ENCODE peak calls at places on chromosome 12, in ten cellular contexts. T is esophagus squamous epithelium, W is A549, Q is endothelial cell of umbilical vein, I is testis, O is gastrocnemius medialis, D is adrenal gland, L is IMR-90, U is HCT116, H is lower leg skin. P is an unnamed sample.

GRCh38 chr12:93736640-93737178 is 59.5 kb downstream of the CRADD start:
- DNase-seq in I (no peak), T (no peak), Q (no peak), O (no peak), W (no peak), D (no peak), U (no peak), H (no peak), L (no peak), P (peak; percentile 13)

GRCh38 chr12:5262450-5262849 is 169.5 kb upstream of the NTF3 start:
- DNase-seq in Q (no peak), U (no peak), T (no peak), H (peak; percentile 4), D (no peak), W (no peak), L (peak; percentile 77), I (no peak), O (no peak), P (no peak)

GRCh38 chr12:57087689-57088441 is 1.0 kb upstream of the NAB2 start:
- DNase-seq in T (peak; percentile 53), D (peak; percentile 83), L (peak; percentile 98), W (peak; percentile 94), U (peak; percentile 85), I (peak; percentile 86), Q (peak; percentile 88), H (peak; percentile 97), O (peak; percentile 63), P (peak; percentile 71)

GRCh38 chr12:52526511-52526951 is 6.3 kb upstream of the KRT5 start:
- DNase-seq in L (no peak), H (peak; percentile 76), W (no peak), Q (no peak), I (no peak), T (no peak), D (no peak), U (no peak), O (no peak), P (no peak)

GRCh38 chr12:104974626-104975290 is 11.4 kb upstream of the NOPCHAP1 start:
- DNase-seq in D (peak; percentile 26), O (peak; percentile 17), U (no peak), H (no peak), I (no peak), W (no peak), T (peak; percentile 5), L (peak; percentile 53), Q (no peak), P (no peak)

GRCh38 chr12:18387706-18388105 is 126.4 kb downstream of the PIK3C2G start:
- DNase-seq in D (no peak), Q (no peak), L (peak; percentile 19), I (no peak), H (no peak), O (no peak), W (no peak), T (no peak), U (no peak), P (no peak)

GRCh38 chr12:105945935-105946334 is 192.8 kb downstream of the NUAK1 start:
- DNase-seq in D (no peak), U (no peak), W (no peak), O (no peak), I (no peak), H (no peak), L (no peak), T (no peak), Q (no peak), P (no peak)

GRCh38 chr12:76714415-76714814 is 49.5 kb upstream of the ZDHHC17 start:
- DNase-seq in D (no peak), W (no peak), I (no peak), T (no peak), U (no peak), Q (no peak), L (no peak), H (no peak), O (no peak), P (no peak)

GRCh38 chr12:132788375-132789098 is 26.9 kb upstream of the ANKLE2 start:
- DNase-seq in U (no peak), L (no peak), H (no peak), W (no peak), O (no peak), Q (no peak), I (no peak), T (no peak), D (no peak), P (no peak)

GRCh38 chr12:6958609-6959375 is 7.6 kb downstream of the PTPN6 start:
- DNase-seq in H (no peak), D (peak; percentile 8), O (no peak), I (no peak), L (no peak), W (no peak), T (no peak), U (no peak), Q (no peak), P (no peak)

GRCh38 chr12:6956332-6956727 is 5.2 kb downstream of the PTPN6 start:
- DNase-seq in Q (no peak), U (no peak), D (peak; percentile 1), O (no peak), I (no peak), L (no peak), H (peak; percentile 88), T (no peak), W (no peak), P (no peak)

GRCh38 chr12:6957741-6958608 is 6.8 kb downstream of the PTPN6 start:
- DNase-seq in D (no peak), W (no peak), O (no peak), T (no peak), I (no peak), U (no peak), L (no peak), Q (no peak), H (no peak), P (no peak)

GRCh38 chr12:6955462-6956331 is 4.5 kb downstream of the PTPN6 start:
- DNase-seq in L (no peak), Q (no peak), W (no peak), D (peak; percentile 4), I (no peak), H (no peak), T (no peak), U (no peak), O (no peak), P (no peak)

GRCh38 chr12:6957151-6957701 is 6.1 kb downstream of the PTPN6 start:
- DNase-seq in U (no peak), H (no peak), L (no peak), T (no peak), I (no peak), O (no peak), Q (no peak), W (no peak), D (peak; percentile 3), P (no peak)
- TF ChIP-seq POLR2A in U (no peak), H (no peak), L (no peak), T (no peak), I (no peak), O (no peak), Q (no peak), W (no peak), D (no peak), P (no peak)

GRCh38 chr12:47758834-47759690 is at the start of gene RAPGEF3:
- DNase-seq in D (peak; percentile 90), Q (peak; percentile 94), L (peak; percentile 75), I (peak; percentile 84), W (peak; percentile 82), T (no peak), O (peak; percentile 66), H (peak; percentile 97), U (no peak), P (peak; percentile 75)
- TF ChIP-seq POLR2A in D (peak; percentile 12), Q (peak; percentile 67), L (peak; percentile 35), I (no peak), W (peak; percentile 9), T (peak; percentile 7), O (peak; percentile 19), H (no peak), U (no peak), P (no peak)

GRCh38 chr12:121013715-121014114 is 2.6 kb downstream of the C12orf43 start:
- DNase-seq in T (no peak), D (no peak), L (no peak), W (peak; percentile 37), O (no peak), Q (no peak), I (no peak), H (no peak), U (no peak), P (no peak)

GRCh38 chr12:121011820-121012219 is 4.5 kb downstream of the C12orf43 start:
- DNase-seq in T (no peak), O (no peak), W (no peak), H (no peak), Q (no peak), I (no peak), U (no peak), L (no peak), D (no peak), P (no peak)

GRCh38 chr12:121018860-121019259 is 2.6 kb upstream of the C12orf43 start:
- DNase-seq in U (no peak), T (no peak), I (no peak), Q (no peak), D (no peak), H (no peak), L (no peak), W (no peak), O (no peak), P (no peak)

GRCh38 chr12:121017966-121018491 is 1.7 kb upstream of the C12orf43 start:
- DNase-seq in I (no peak), D (peak; percentile 57), Q (no peak), O (no peak), H (no peak), U (no peak), L (no peak), T (no peak), W (no peak), P (no peak)

DNA sequence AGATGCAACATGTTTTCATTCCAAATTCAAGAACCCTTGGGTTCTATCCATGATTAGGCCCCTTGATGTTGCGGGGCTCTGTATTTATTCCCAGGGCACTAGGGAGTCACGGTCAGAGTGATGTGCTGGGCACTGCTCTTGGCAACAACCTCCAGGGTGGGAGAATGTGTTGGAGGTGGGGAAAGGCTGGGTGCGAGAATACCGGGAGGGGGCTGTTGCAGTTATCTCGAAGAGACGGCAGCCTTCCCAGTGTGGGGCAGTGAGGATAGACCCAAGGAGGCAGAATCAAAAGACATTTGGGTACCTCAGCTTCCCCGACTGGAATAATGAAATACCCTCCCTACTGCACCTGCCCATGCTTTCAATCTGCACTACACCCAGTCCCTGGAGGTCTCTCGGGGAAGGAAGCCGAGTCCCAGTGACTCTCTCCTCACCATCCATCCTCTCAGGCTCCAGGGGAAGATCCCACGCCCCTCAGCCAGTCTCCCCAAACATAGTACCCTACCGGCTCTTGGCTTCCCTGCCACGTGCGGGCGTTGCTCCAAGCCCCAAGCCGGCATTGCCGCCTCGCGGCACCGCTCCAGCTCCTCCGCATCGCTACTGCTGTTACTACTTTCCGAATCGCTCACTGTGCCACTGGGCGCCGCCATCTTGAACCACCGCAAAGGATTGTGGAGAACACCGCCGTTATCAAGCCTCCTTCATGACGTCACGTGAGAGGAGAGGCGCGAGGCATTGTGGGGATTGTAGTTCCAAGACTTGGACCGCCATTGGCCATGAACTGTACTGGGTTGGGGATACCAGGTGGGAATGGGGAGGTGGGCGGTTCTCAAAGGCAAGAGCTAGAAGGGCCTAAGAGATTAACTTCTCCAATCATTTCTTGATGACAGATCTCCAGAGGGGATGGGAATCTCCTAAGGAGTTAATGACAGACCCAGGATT is at the start of gene C12orf43:
- DNase-seq in O (peak; percentile 80), W (peak; percentile 92), T (peak; percentile 66), D (peak; percentile 93), Q (peak; percentile 91), H (peak; percentile 98), U (peak; percentile 84), L (peak; percentile 87), I (peak; percentile 98), P (peak; percentile 95)
- TF ChIP-seq POLR2A in O (no peak), W (peak; percentile 76), T (no peak), D (peak; percentile 60), Q (peak; percentile 87), H (no peak), U (peak; percentile 49), L (peak; percentile 65), I (no peak), P (peak; percentile 81)

GRCh38 chr12:110246690-110247339 is 34.2 kb upstream of the ATP2A2 start:
- DNase-seq in H (no peak), O (peak; percentile 56), L (no peak), Q (no peak), I (peak; percentile 39), U (no peak), D (no peak), T (no peak), W (no peak), P (no peak)
- TF ChIP-seq POLR2A in H (no peak), O (no peak), L (no peak), Q (no peak), I (no peak), U (no peak), D (no peak), T (no peak), W (no peak), P (no peak)